ENCODE peak calls at places on chromosomes 12 and 14, in four cellular contexts. H is H1, W is K562, O is HepG2. K is an unnamed sample.
A peak's percentile ranks its signal among the peaks of the same experiment; 100 is the strongest.

GRCh38 chr12:49777800-49778748 is 36.7 kb downstream of the TMBIM6 start:
- DNase-seq in H (peak; percentile 95), W (peak; percentile 70), O (peak; percentile 39), K (peak; percentile 42)

GRCh38 chr12:95700316-95700785 is 90.2 kb downstream of the NTN4 start:
- DNase-seq in H (no peak), W (no peak), O (no peak), K (no peak)

GRCh38 chr12:45170456-45171042 is 45.3 kb upstream of the ANO6 start:
- DNase-seq in H (peak; percentile 94), W (peak; percentile 83), O (peak; percentile 62), K (peak; percentile 74)

GRCh38 chr12:92123780-92124707 is 21.6 kb downstream of the BTG1 start:
- DNase-seq in H (no peak), W (no peak), O (no peak), K (no peak)

GRCh38 chr12:79006306-79006705 is 141.7 kb downstream of the SYT1 start:
- DNase-seq in H (no peak), W (no peak), O (no peak), K (no peak)

GRCh38 chr12:117013726-117014125 is 85.5 kb downstream of the TESC start:
- DNase-seq in H (no peak), W (no peak), O (no peak), K (peak; percentile 80)

GRCh38 chr12:21989819-21990412 is 48.7 kb upstream of the ABCC9 start:
- DNase-seq in H (no peak), W (peak; percentile 34), O (peak; percentile 1), K (peak; percentile 41)

GRCh38 chr14:90506748-90507147 is 109.9 kb downstream of the CALM1 start:
- DNase-seq in H (no peak), W (no peak), O (no peak), K (no peak)

GRCh38 chr12:60278209-60278608 is 682.4 kb downstream of the SLC16A7 start:
- DNase-seq in H (no peak), W (no peak), O (no peak), K (peak; percentile 44)

GRCh38 chr12:108380382-108380781 is 41.3 kb upstream of the CMKLR1 start:
- DNase-seq in H (no peak), W (no peak), O (no peak), K (no peak)

GRCh38 chr12:106455100-106455499 is 97.6 kb downstream of the POLR3B start:
- DNase-seq in H (no peak), W (no peak), O (no peak), K (no peak)

GRCh38 chr12:105279460-105280056 is 43.6 kb upstream of the APPL2 start:
- DNase-seq in H (peak; percentile 56), W (peak; percentile 43), O (peak; percentile 22), K (peak; percentile 53)

GRCh38 chr14:100900837-100901390 is 2.6 kb downstream of the RTL1 start:
- DNase-seq in H (peak; percentile 87), W (peak; percentile 75), O (peak; percentile 72), K (peak; percentile 8)

GRCh38 chr12:65886996-65887395 is 62.7 kb downstream of the HMGA2 start:
- DNase-seq in H (no peak), W (no peak), O (no peak), K (peak; percentile 51)

GRCh38 chr14:64244279-64244678 is 49.9 kb downstream of the ESR2 start:
- DNase-seq in H (no peak), W (no peak), O (no peak), K (peak; percentile 31)

GRCh38 chr12:131041968-131042847 is 88.5 kb downstream of the ADGRD1 start:
- DNase-seq in H (no peak), W (no peak), O (no peak), K (no peak)

GRCh38 chr12:121930862-121931261 is 12.5 kb downstream of the CFAP251 start:
- DNase-seq in H (no peak), W (no peak), O (peak; percentile 42), K (no peak)

GRCh38 chr12:120630139-120630895 is 10.1 kb upstream of the CABP1 start:
- DNase-seq in H (no peak), W (no peak), O (no peak), K (no peak)

GRCh38 chr12:108788911-108789310 is 57.6 kb upstream of the CORO1C start:
- DNase-seq in H (no peak), W (no peak), O (no peak), K (no peak)

GRCh38 chr12:4153343-4153892 is 120.1 kb upstream of the CCND2 start:
- DNase-seq in H (no peak), W (peak; percentile 95), O (no peak), K (no peak)

GRCh38 chr12:22318122-22318737 is 16.3 kb downstream of the ST8SIA1 start:
- DNase-seq in H (no peak), W (no peak), O (no peak), K (no peak)

GRCh38 chr12:59632408-59632807 is 36.6 kb downstream of the SLC16A7 start:
- DNase-seq in H (no peak), W (no peak), O (no peak), K (no peak)

GRCh38 chr12:1212529-1212928 is 221.5 kb downstream of the ERC1 start:
- DNase-seq in H (no peak), W (no peak), O (no peak), K (no peak)
- TF ChIP-seq MAX in H (no peak), W (no peak), O (no peak), K (no peak)

GRCh38 chr14:68962681-68963080 is 16.4 kb downstream of the ACTN1 start:
- DNase-seq in H (no peak), W (no peak), O (no peak), K (no peak)

GRCh38 chr14:68966872-68967301 is 12.2 kb downstream of the ACTN1 start:
- DNase-seq in H (no peak), W (peak; percentile 31), O (no peak), K (peak; percentile 39)

GRCh38 chr14:68967459-68967940 is 11.6 kb downstream of the ACTN1 start:
- DNase-seq in H (no peak), W (no peak), O (no peak), K (no peak)

GRCh38 chr14:68964300-68965093 is 14.6 kb downstream of the ACTN1 start:
- DNase-seq in H (no peak), W (no peak), O (no peak), K (no peak)

GRCh38 chr14:68965261-68965761 is 13.8 kb downstream of the ACTN1 start:
- DNase-seq in H (no peak), W (no peak), O (no peak), K (no peak)
- H4K20me1 ChIP-seq in H (peaks cover 63% of the 10 kb centered on the region), W (peaks cover 44% of the 10 kb centered on the region), O (peaks cover 77% of the 10 kb centered on the region), K (peaks cover 2% of the 10 kb centered on the region)

DNA sequence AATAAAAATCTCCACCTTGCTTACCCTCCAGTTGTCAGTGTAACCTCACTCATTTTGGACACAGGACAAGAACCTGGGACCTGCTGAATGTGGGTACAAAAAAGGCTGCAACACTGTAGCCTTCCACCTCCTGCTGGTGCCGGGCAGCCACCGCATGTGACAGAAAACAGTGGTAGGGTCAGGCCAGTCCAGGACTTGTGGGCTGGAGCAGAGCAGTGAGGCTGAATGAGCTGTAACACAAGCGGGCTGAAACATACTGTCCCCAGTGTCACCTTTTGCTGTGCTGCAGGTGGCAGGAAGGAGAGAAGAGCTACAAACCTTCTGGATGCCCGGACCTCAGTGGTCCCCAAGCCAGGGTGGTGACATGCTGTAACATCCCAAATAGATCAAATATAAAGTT is 465.4 kb upstream of the FOXG1 start:
- DNase-seq in H (no peak), W (no peak), O (no peak), K (no peak)
- TF ChIP-seq JUN in H (no peak), W (no peak), O (no peak), K (no peak)

GRCh38 chr14:68784298-68784910 is 8.5 kb downstream of the ZFP36L1 start:
- DNase-seq in H (peak; percentile 49), W (no peak), O (peak; percentile 99), K (peak; percentile 14)
- TF ChIP-seq MAX in H (no peak), W (no peak), O (peak; percentile 90), K (no peak)

K was measured in endothelial cell of umbilical vein.